ENCODE peak calls at places on chromosomes 11 and 22, in four cellular contexts. B is thoracic aorta, X is heart right ventricle, Z is pancreas. P is an unnamed sample. For H3K4me1, the result is how much of the 10 kb centered on the place peaks cover.

GRCh38 chr22:17492247-17492646 is 71.1 kb upstream of the SLC25A18 start:
- DNase-seq in X (no peak), B (no peak), Z (no peak), P (no peak)

GRCh38 chr11:72969894-72970335 is 155.7 kb downstream of the ATG16L2 start:
- DNase-seq in X (no peak), B (no peak), Z (no peak), P (no peak)

GRCh38 chr11:115466122-115466521 is 38.1 kb downstream of the CADM1 start:
- DNase-seq in X (no peak), Z (no peak), B (no peak), P (no peak)

GRCh38 chr11:37142591-37142990 is 544.6 kb upstream of the RAG2 start:
- DNase-seq in X (no peak), Z (no peak), B (no peak), P (no peak)

GRCh38 chr22:25898707-25899365 is 156.8 kb downstream of the MYO18B start:
- DNase-seq in Z (no peak), B (no peak), X (no peak), P (no peak)

GRCh38 chr11:7964873-7965272 is 374 bp downstream of the NLRP10 start:
- DNase-seq in B (no peak), X (no peak), Z (no peak), P (no peak)

GRCh38 chr11:43282607-43283440 is 29.0 kb upstream of the API5 start:
- DNase-seq in B (no peak), Z (no peak), X (peak), P (peak)

GRCh38 chr11:27699242-27699925 is 871 bp downstream of the BDNF start:
- DNase-seq in B (no peak), Z (no peak), X (no peak), P (no peak)

GRCh38 chr11:30254307-30255298 is 23.8 kb downstream of the FSHB start:
- DNase-seq in B (no peak), Z (no peak), X (no peak), P (no peak)

GRCh38 chr11:72688929-72689328 is 14.7 kb upstream of the PDE2A start:
- DNase-seq in Z (no peak), B (no peak), X (no peak), P (no peak)

GRCh38 chr22:46240073-46240472 is 10.0 kb downstream of the CDPF1 start:
- DNase-seq in B (no peak), X (no peak), Z (no peak), P (no peak)

GRCh38 chr11:18080451-18080850 is 25.4 kb downstream of the SAAL1 start:
- DNase-seq in B (no peak), X (no peak), Z (no peak), P (no peak)

GRCh38 chr11:110000858-110001257 is 92.3 kb upstream of the ZC3H12C start:
- DNase-seq in X (no peak), Z (no peak), B (no peak), P (no peak)

GRCh38 chr11:114617157-114618124 is 21.9 kb upstream of the NXPE4 start:
- DNase-seq in Z (no peak), B (no peak), X (no peak), P (no peak)

GRCh38 chr11:27354359-27354965 is 8.6 kb downstream of the CCDC34 start:
- DNase-seq in B (no peak), Z (no peak), X (no peak), P (no peak)

GRCh38 chr11:133541331-133542095 is 9.2 kb upstream of the OPCML start:
- DNase-seq in Z (no peak), X (no peak), B (no peak), P (no peak)

GRCh38 chr11:82663535-82663934 is 70.1 kb downstream of the FAM181B start:
- DNase-seq in B (no peak), Z (no peak), X (no peak), P (no peak)

GRCh38 chr11:16226245-16226644 is 130.1 kb downstream of the SOX6 start:
- DNase-seq in X (peak), B (no peak), Z (peak), P (peak)

GRCh38 chr11:122937978-122938377 is 43.7 kb downstream of the BSX start:
- DNase-seq in B (no peak), X (no peak), Z (no peak), P (no peak)

GRCh38 chr22:32810241-32811133 is 9.0 kb downstream of the TIMP3 start:
- DNase-seq in Z (no peak), X (no peak), B (no peak), P (no peak)

GRCh38 chr22:32806296-32806695 is 4.8 kb downstream of the TIMP3 start:
- DNase-seq in X (no peak), Z (no peak), B (no peak), P (no peak)

GRCh38 chr22:32805586-32805881 is 4.0 kb downstream of the TIMP3 start:
- DNase-seq in Z (no peak), B (no peak), X (no peak), P (no peak)

GRCh38 chr22:32809786-32810185 is 8.3 kb downstream of the TIMP3 start:
- DNase-seq in X (no peak), Z (no peak), B (no peak), P (no peak)

DNA sequence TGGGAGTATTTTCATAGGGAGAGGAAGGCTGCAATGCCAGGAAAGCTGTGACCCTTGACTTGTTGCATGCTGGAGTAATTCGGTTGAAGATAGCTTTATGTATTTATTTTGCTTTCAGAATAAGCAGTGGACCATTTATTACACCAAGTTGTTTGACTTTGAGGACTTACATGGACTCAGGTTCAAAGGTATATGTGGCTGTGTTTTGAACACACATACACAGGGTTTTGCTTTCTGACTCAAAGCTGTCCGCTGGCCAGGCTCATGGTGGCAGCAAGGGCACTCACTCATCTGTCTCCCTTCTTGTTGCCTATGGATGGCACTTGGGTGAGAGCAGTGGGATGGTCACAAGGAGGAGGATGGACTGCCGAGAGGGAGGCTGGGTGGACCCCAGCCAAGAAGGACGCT is 6.5 kb downstream of the TIMP3 start:
- DNase-seq in Z (no peak), X (no peak), B (no peak), P (no peak)
- H3K4me1 ChIP-seq in Z (under half), X (half or more), B (under half), P (under half)

GRCh38 chr11:13117344-13117743 is 108.2 kb downstream of the RASSF10 start:
- DNase-seq in Z (no peak), B (no peak), X (no peak), P (no peak)

GRCh38 chr11:13116491-13116890 is 107.4 kb downstream of the RASSF10 start:
- DNase-seq in B (no peak), Z (no peak), X (no peak), P (no peak)

GRCh38 chr11:13118691-13119090 is 109.6 kb downstream of the RASSF10 start:
- DNase-seq in X (no peak), B (no peak), Z (no peak), P (no peak)

GRCh38 chr11:13119361-13119760 is 110.2 kb downstream of the RASSF10 start:
- DNase-seq in X (no peak), Z (no peak), B (no peak), P (no peak)

GRCh38 chr11:13118194-13118593 is 109.1 kb downstream of the RASSF10 start:
- DNase-seq in X (no peak), B (no peak), Z (no peak), P (no peak)
- H3K4me1 ChIP-seq in X (under half), B (under half), Z (under half), P (under half)

GRCh38 chr11:46352063-46352841 is 5.0 kb downstream of the DGKZ start:
- DNase-seq in X (peak), B (no peak), Z (peak), P (no peak)
- H3K4me1 ChIP-seq in X (under half), B (under half), Z (under half), P (under half)

GRCh38 chr11:75576445-75577049 is 14.5 kb downstream of the SERPINH1 start:
- DNase-seq in B (no peak), Z (no peak), X (no peak), P (no peak)
- H3K4me1 ChIP-seq in B (under half), Z (under half), X (under half), P (under half)

DNA sequence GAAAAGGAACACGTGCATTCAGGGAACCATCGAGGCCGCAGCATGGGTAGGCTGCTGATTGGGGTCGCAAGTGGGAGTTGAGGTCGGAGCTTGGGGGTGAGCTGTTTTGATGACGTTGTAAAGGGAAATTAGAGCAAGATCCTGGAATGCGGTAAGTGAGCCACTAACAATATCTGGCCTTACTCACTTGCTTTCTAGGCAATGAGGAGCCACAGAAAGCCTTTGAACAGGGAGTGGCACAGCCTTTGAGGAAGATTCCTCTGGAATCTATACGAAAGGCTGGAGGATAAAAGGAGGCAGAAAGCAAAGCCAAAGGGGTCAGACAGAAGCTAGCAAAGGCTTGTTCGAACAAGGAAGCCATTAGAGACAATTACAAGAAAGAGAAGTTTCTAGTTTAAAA is 197.5 kb downstream of the LARGE1 start:
- DNase-seq in X (no peak), Z (no peak), B (no peak), P (no peak)
- H3K4me1 ChIP-seq in X (under half), Z (under half), B (under half), P (under half)

GRCh38 chr22:41920271-41920976 is 5.5 kb upstream of the SHISA8 start:
- DNase-seq in X (no peak), B (no peak), Z (no peak), P (no peak)

GRCh38 chr22:41923595-41924276 is 2.9 kb downstream of the TNFRSF13C start:
- DNase-seq in X (no peak), Z (no peak), B (no peak), P (no peak)

GRCh38 chr22:41925783-41926460 is 684 bp downstream of the TNFRSF13C start:
- DNase-seq in Z (peak), B (no peak), X (peak), P (peak)

GRCh38 chr22:41922336-41922735 is 4.3 kb downstream of the TNFRSF13C start:
- DNase-seq in B (no peak), X (no peak), Z (no peak), P (no peak)

DNA sequence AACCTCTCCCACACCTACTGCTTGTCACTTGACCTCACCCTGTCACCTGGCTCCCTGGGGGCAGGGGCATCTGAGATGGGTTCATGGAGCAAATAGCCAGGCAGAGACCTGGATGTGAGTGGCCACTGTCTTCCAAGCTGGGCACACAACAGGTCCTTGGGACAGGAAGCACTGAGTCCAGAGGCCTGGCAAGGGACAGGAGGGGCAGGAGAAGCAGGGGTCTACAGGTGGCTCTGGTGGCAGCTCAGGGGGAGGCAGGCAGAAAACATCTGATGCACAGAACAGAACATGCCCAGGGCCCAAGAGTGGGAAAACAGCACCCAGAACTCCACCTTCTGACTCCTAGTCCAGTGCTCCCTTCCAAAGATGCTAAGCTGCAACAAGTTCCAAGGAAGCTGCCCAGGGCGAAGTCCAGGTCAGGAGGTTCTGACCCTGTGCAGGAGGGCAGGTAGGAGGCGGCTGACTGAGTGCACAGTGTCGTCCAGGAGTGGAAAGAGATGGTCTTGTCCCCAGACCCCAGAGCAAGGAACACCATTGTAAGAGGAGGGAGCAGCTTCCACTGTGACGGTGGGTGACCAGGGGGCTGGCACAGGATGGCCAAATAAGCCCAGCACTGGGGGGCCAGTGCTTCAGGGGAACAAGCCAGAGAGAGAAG is 3.5 kb downstream of the TNFRSF13C start:
- DNase-seq in Z (no peak), X (no peak), B (no peak), P (no peak)
- H3K4me1 ChIP-seq in Z (under half), X (under half), B (under half), P (under half)

P was measured in Peyer's patch.